ENCODE peak calls at places on chromosomes 7 and 10, in four cellular contexts. Z, Y, N and R are unnamed samples. For H3K36me3, the result is how much of the 10 kb centered on the place peaks cover.

GRCh38 chr7:153017197-153017596 is 257.6 kb downstream of the ACTR3B start:
- DNase-seq in Z (no peak), Y (no peak), N (no peak), R (no peak)

GRCh38 chr7:29516491-29516890 is 47.1 kb upstream of the PRR15 start:
- DNase-seq in Z (no peak), Y (no peak), N (no peak), R (peak)

GRCh38 chr10:63698815-63699205 is 177.6 kb downstream of the REEP3 start:
- DNase-seq in Z (no peak), Y (no peak), N (peak), R (no peak)

GRCh38 chr7:101169838-101170531 is 4.6 kb upstream of the VGF start:
- DNase-seq in Z (no peak), Y (peak), N (peak), R (peak)

GRCh38 chr7:25098096-25099046 is 26.7 kb downstream of the CYCS start:
- DNase-seq in Z (no peak), Y (peak), N (peak), R (peak)

GRCh38 chr10:13815766-13816165 is 229.0 kb downstream of the PRPF18 start:
- DNase-seq in Z (no peak), Y (peak), N (no peak), R (peak)

GRCh38 chr10:86775056-86775858 is 18.8 kb downstream of the BMPR1A start:
- DNase-seq in Z (no peak), Y (no peak), N (peak), R (peak)

GRCh38 chr7:12690041-12690878 is 2.8 kb downstream of the ARL4A start:
- DNase-seq in Z (no peak), Y (no peak), N (no peak), R (no peak)

GRCh38 chr10:123997486-123998196 is 95.8 kb downstream of the CHST15 start:
- DNase-seq in Z (peak), Y (peak), N (peak), R (peak)

GRCh38 chr10:97384641-97385040 is 16.5 kb downstream of the RRP12 start:
- DNase-seq in Z (no peak), Y (no peak), N (no peak), R (no peak)
- H3K36me3 ChIP-seq in Z (half or more), Y (under half), N (under half), R (under half)

GRCh38 chr7:79118143-79118542 is 335.3 kb downstream of the MAGI2 start:
- DNase-seq in Z (no peak), Y (peak), N (no peak), R (peak)
- H3K36me3 ChIP-seq in Z (under half), Y (under half), N (under half), R (under half)

DNA sequence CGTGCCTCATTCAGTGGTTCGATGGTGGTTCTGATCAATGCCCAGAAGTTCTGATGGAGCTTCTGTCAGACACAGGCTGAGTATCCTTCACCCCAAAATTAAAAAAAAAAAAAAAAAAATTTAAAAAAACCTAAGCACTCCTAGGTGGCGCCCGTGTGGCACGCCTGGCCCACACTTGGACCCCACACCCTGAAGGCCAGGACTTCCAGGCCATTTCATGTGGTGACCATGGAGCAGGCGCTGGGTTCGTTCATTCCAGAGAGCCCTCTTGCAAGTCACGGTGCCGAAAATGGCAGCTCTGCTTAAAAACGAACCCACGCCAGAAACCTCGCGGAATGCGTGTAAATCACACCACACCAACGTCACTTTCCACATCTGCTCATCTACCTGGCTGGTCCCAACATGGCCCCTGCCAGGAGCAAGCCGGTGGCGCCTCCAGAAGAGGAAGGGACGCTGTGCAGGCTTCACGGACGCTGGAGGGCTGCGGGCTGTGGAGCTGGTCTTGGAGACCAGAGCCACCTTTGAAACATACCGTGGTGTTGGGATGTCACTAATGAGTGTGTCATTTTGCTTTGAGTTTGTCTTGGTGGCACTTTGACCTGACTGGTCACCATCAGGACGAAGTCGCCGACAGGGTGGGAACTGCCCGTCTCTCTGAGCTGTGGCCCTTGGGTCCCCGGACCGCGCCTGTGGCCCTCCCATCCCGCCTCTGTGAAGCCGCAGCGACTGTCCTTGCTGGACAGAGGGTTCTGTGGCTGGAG is 46.0 kb upstream of the PRKAR1B start:
- DNase-seq in Z (no peak), Y (no peak), N (no peak), R (no peak)
- H3K36me3 ChIP-seq in Z (under half), Y (under half), N (under half), R (under half)

DNA sequence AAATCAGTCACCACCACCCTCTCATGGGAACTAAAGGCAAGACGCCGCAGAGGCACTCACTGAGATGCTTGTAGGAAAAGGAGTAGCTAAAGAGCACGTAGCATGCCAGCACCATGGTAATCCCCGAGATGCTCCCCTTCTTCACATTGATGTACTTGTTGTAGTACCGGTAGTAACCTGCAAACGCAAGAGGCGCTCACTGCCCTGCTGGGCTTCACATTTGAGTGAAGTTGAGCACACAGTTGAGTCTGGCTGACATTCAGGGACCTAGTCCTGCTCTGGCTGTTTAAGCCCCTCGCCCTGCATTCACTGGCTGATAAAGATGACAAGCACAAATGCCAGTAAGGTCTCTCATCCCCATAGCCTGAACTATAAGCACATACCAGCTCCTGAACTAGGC is 6.9 kb downstream of the ATP5MF start:
- DNase-seq in Z (no peak), Y (peak), N (peak), R (peak)
- H3K36me3 ChIP-seq in Z (half or more), Y (under half), N (under half), R (under half)

GRCh38 chr10:6114758-6115410 is 26.1 kb downstream of the RBM17 start:
- DNase-seq in Z (no peak), Y (peak), N (peak), R (peak)
- H3K36me3 ChIP-seq in Z (half or more), Y (under half), N (under half), R (under half)

DNA sequence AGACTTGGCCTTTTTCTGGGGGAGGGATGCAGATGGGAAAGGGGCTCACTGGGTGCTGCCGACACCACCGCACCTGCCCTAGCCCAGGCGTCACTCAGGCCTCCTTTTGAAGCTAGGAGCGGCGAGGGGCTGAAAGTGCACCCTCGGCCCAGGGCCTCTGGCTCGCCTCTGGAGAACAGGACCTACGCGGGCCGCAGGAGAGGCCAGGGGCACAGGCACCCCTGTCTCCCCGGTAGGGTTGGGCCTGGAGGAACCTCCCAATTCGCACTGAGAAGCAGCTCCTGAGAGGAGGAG is 46.5 kb upstream of the PRKAR1B start:
- DNase-seq in Z (no peak), Y (no peak), N (no peak), R (no peak)
- H3K36me3 ChIP-seq in Z (under half), Y (under half), N (under half), R (under half)

DNA sequence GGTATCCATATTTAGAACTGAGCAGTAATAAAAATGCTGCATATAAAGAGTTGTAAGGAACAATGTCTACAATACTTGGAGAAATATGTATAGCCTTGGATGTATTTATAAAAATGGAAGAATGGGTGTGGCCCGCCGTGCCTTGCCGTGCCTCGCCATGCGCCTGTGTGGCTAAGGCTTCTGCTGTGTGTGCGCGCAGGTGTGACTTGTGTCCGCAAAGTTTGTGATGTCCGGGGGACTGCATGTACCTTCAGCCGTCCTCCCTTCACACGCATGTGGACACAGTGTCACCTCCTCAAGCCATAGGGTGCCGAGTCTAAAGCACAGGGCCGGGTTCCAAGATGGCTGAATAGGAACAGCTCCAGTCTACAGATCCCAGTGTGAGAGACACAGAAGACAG is 9.8 kb downstream of the SAMD9 start:
- DNase-seq in Z (no peak), Y (no peak), N (no peak), R (no peak)
- H3K36me3 ChIP-seq in Z (half or more), Y (under half), N (under half), R (under half)

GRCh38 chr10:77789016-77789415 is 137.5 kb downstream of the DLG5 start:
- DNase-seq in Z (peak), Y (no peak), N (no peak), R (no peak)
- H3K36me3 ChIP-seq in Z (half or more), Y (under half), N (under half), R (under half)

DNA sequence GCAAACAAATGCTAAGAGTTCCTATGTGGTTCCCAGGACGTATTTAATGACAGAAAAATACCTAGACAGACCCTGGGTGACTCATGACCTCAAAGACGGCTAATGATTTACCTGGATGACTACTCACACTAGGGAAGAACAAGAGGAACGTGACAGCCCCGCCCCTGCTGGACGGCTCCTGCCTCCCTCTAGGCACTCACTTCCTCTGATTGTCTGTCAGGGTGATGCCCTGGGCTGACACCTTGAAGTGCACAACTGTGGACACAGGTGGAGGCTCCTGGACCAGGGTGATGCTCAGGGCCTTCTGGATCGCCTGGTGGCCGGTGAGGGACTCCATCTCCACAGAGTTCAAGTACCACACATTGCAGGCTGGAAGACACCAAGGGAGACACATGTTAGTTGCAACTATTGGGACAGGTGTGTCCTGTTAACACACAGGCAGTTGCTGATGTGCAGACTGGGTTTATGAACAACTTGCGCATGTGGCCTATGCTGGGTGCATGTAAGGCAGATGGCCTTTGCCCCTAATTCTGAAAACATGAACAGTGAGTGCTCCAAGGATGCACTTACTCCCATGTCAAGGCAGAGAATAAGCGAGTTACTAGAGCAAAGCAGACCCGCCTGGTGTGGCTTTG is 298.3 kb downstream of the TNS3 start:
- DNase-seq in Z (no peak), Y (peak), N (no peak), R (peak)
- H3K36me3 ChIP-seq in Z (half or more), Y (half or more), N (under half), R (under half)